ENCODE peak calls at places on chromosome 11, in ten cellular contexts. R is ovary, F is chondrocyte, Q is HS-5, N is NCI-H2227 treated with DMSO at 0.1 percent for 48 hours, I is AG20443, W is right atrium auricular region, K is ELR, L is RCC 7860, T is COR-L47. J is an unnamed sample.

GRCh38 chr11:575324-575995 is 810 bp upstream of the PHRF1 start:
- DNase-seq in W (peak; percentile 62), N (peak; percentile 93), I (peak; percentile 53), F (no peak), Q (no peak), K (peak; percentile 34), R (no peak), T (peak; percentile 89), L (no peak), J (no peak)

GRCh38 chr11:45736424-45736823 is 68.5 kb upstream of the SLC35C1 start:
- DNase-seq in Q (no peak), R (no peak), K (peak; percentile 6), I (peak; percentile 28), N (no peak), L (peak; percentile 32), T (no peak), W (peak; percentile 67), F (no peak), J (no peak)

GRCh38 chr11:69343401-69344321 is 49.7 kb downstream of the MYEOV start:
- DNase-seq in L (no peak), K (no peak), W (peak; percentile 38), Q (no peak), R (no peak), F (peak; percentile 68), N (no peak), T (no peak), I (peak; percentile 7), J (no peak)

GRCh38 chr11:85647604-85648299 is at the start of gene TMEM126A:
- DNase-seq in T (peak; percentile 83), I (peak; percentile 93), K (peak; percentile 86), W (peak; percentile 88), R (peak; percentile 84), F (peak; percentile 93), Q (peak; percentile 54), N (peak; percentile 85), L (peak; percentile 62), J (peak; percentile 93)

GRCh38 chr11:74696488-74696887 is 34.7 kb downstream of the CHRDL2 start:
- DNase-seq in R (no peak), F (no peak), W (no peak), Q (no peak), K (no peak), N (no peak), T (no peak), I (no peak), L (no peak), J (no peak)

GRCh38 chr11:95434489-95435057 is 203.6 kb upstream of the SESN3 start:
- DNase-seq in W (no peak), T (no peak), R (no peak), K (no peak), L (no peak), N (no peak), Q (no peak), I (no peak), F (no peak), J (no peak)

GRCh38 chr11:11550534-11550933 is 71.3 kb downstream of the GALNT18 start:
- DNase-seq in R (no peak), K (no peak), F (no peak), L (no peak), N (no peak), I (no peak), T (no peak), Q (no peak), W (no peak), J (no peak)

GRCh38 chr11:64724863-64725535 is 2.0 kb upstream of the NRXN2 start:
- DNase-seq in Q (no peak), L (no peak), R (no peak), W (no peak), F (peak; percentile 53), I (no peak), T (no peak), N (peak; percentile 29), K (no peak), J (no peak)

GRCh38 chr11:13761250-13761649 is 92.8 kb downstream of the FAR1 start:
- DNase-seq in N (no peak), T (no peak), R (no peak), W (no peak), F (no peak), L (no peak), Q (peak; percentile 33), K (peak; percentile 27), I (peak; percentile 66), J (no peak)

GRCh38 chr11:63573881-63574855 is 11.0 kb upstream of the PLAAT2 start:
- DNase-seq in I (peak; percentile 64), T (no peak), N (peak; percentile 69), K (peak; percentile 42), Q (no peak), L (no peak), W (no peak), F (no peak), R (peak; percentile 43), J (peak; percentile 48)

GRCh38 chr11:2794947-2795346 is 90.6 kb downstream of the CDKN1C start:
- DNase-seq in I (no peak), Q (no peak), K (no peak), F (peak; percentile 75), N (no peak), L (no peak), R (peak; percentile 34), W (no peak), T (no peak), J (peak; percentile 19)

GRCh38 chr11:8339592-8340022 is 75.9 kb upstream of the LMO1 start:
- DNase-seq in N (no peak), W (no peak), T (no peak), I (no peak), R (no peak), K (no peak), F (no peak), Q (no peak), L (no peak), J (no peak)

GRCh38 chr11:116830184-116830912 is 641 bp downstream of the APOC3 start:
- DNase-seq in N (no peak), I (no peak), K (no peak), L (no peak), W (no peak), Q (no peak), T (no peak), R (no peak), F (no peak), J (no peak)

GRCh38 chr11:66326261-66327111 is 9.6 kb upstream of the CD248 start:
- DNase-seq in T (no peak), R (no peak), Q (no peak), K (peak; percentile 43), F (no peak), W (no peak), N (no peak), L (peak; percentile 14), I (peak; percentile 63), J (peak; percentile 68)

GRCh38 chr11:47143322-47143721 is 33.4 kb downstream of the ARFGAP2 start:
- DNase-seq in F (no peak), N (no peak), L (no peak), W (peak; percentile 67), T (no peak), I (peak; percentile 90), K (peak; percentile 90), Q (peak; percentile 25), R (no peak), J (no peak)

GRCh38 chr11:13040969-13041561 is 31.9 kb downstream of the RASSF10 start:
- DNase-seq in N (no peak), T (no peak), W (no peak), I (no peak), R (no peak), F (no peak), Q (no peak), K (no peak), L (no peak), J (no peak)

GRCh38 chr11:66559141-66559861 is 9.1 kb downstream of the CTSF start:
- DNase-seq in L (no peak), T (no peak), Q (no peak), I (peak; percentile 66), N (no peak), F (no peak), W (no peak), R (peak; percentile 66), K (no peak), J (peak; percentile 58)

GRCh38 chr11:84870486-84870885 is 756.7 kb downstream of the DLG2 start:
- DNase-seq in T (no peak), K (peak; percentile 51), F (no peak), I (no peak), W (no peak), N (no peak), R (no peak), L (no peak), Q (no peak), J (no peak)

GRCh38 chr11:87459351-87459750 is 421.6 kb downstream of the TMEM135 start:
- DNase-seq in R (no peak), I (no peak), L (no peak), W (no peak), F (no peak), T (no peak), N (no peak), K (no peak), Q (no peak), J (no peak)

J was measured in left cardiac atrium.